ENCODE peak calls at places on chromosomes 1 and 21, in five cellular contexts. Y, A, Q, U and N are unnamed samples.

GRCh38 chr1:13587256-13588030 is 3.8 kb downstream of the PDPN start:
- DNase-seq in Y (no peak), U (no peak), Q (no peak), A (no peak), N (no peak)

GRCh38 chr1:87684194-87684593 is 355.5 kb downstream of the LMO4 start:
- DNase-seq in Y (no peak), Q (no peak), A (no peak), U (peak), N (no peak)

GRCh38 chr1:56516539-56517252 is 62.7 kb downstream of the PLPP3 start:
- DNase-seq in Y (no peak), U (peak), A (peak), Q (peak), N (no peak)

GRCh38 chr1:6098303-6099215 is 52.9 kb downstream of the KCNAB2 start:
- DNase-seq in A (no peak), Y (peak), Q (no peak), U (no peak), N (peak)

GRCh38 chr1:1669468-1670440 is 10.9 kb upstream of the CDK11B start:
- DNase-seq in Q (no peak), U (no peak), Y (peak), A (no peak), N (no peak)

GRCh38 chr1:100232156-100232555 is 17.5 kb downstream of the DBT start:
- DNase-seq in Y (no peak), U (no peak), A (no peak), Q (no peak), N (no peak)

GRCh38 chr1:58515794-58516401 is 30.6 kb downstream of the OMA1 start:
- DNase-seq in U (no peak), Y (no peak), A (peak), Q (peak), N (no peak)

GRCh38 chr1:184210048-184210447 is 158.5 kb downstream of the TSEN15 start:
- DNase-seq in A (no peak), Q (no peak), Y (no peak), U (no peak), N (no peak)

GRCh38 chr1:186082235-186082937 is 292.7 kb downstream of the TPR start:
- DNase-seq in A (no peak), Y (peak), U (no peak), Q (peak), N (peak)

GRCh38 chr1:170959385-170959784 is 24.1 kb downstream of the MROH9 start:
- DNase-seq in A (no peak), Q (no peak), Y (no peak), U (no peak), N (no peak)

GRCh38 chr1:241048558-241048957 is 308.4 kb downstream of the RGS7 start:
- DNase-seq in Y (no peak), Q (no peak), A (no peak), U (peak), N (no peak)

GRCh38 chr1:209896346-209896745 is 41.7 kb upstream of the SYT14 start:
- DNase-seq in A (no peak), Y (no peak), U (no peak), Q (no peak), N (no peak)

GRCh38 chr1:209900734-209901133 is 37.3 kb upstream of the SYT14 start:
- DNase-seq in A (no peak), Q (no peak), Y (no peak), U (no peak), N (no peak)

GRCh38 chr1:209895709-209896108 is 42.3 kb upstream of the SYT14 start:
- DNase-seq in Y (no peak), Q (no peak), A (no peak), U (no peak), N (no peak)

GRCh38 chr1:209899948-209900347 is 38.1 kb upstream of the SYT14 start:
- DNase-seq in Y (no peak), A (peak), U (peak), Q (peak), N (no peak)
- TF ChIP-seq CTCF in Y (no peak), A (peak), U (peak), Q (peak), N (no peak)

DNA sequence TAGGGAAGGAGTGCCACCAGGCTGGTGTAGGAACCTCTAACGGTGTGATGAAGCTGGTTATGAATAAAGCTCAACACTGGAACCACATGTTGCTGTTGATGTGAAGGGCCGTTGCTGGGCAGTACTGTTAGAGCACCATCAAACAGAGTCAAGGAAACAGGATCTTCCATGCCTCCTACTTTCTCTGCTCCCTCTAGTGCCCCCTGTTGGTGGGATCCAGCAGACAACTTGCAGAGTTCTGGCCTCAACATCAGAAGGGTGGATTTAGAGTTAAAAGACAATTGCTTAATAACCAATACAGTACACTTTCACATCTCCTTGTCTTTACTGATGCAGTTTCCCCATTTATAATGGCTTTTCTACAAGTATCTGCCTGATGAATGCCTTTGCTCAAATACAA is 336.4 kb downstream of the NTNG1 start:
- DNase-seq in Y (no peak), U (peak), A (no peak), Q (no peak), N (no peak)
- TF ChIP-seq CTCF in Y (no peak), U (peak), A (peak), Q (peak), N (peak)

GRCh38 chr1:41583658-41584570 is 99.4 kb upstream of the EDN2 start:
- DNase-seq in U (no peak), Y (no peak), A (no peak), Q (no peak), N (no peak)
- TF ChIP-seq CTCF in U (peak), Y (no peak), A (no peak), Q (no peak), N (no peak)

GRCh38 chr1:95636897-95637296 is 402.9 kb downstream of the RWDD3 start:
- DNase-seq in U (no peak), Q (no peak), Y (no peak), A (no peak), N (no peak)

GRCh38 chr1:95641386-95641785 is 407.4 kb downstream of the RWDD3 start:
- DNase-seq in Y (no peak), Q (no peak), A (no peak), U (no peak), N (no peak)

GRCh38 chr1:95640746-95641145 is 406.7 kb downstream of the RWDD3 start:
- DNase-seq in A (no peak), Y (no peak), Q (no peak), U (no peak), N (no peak)

GRCh38 chr1:95642035-95642434 is 408.0 kb downstream of the RWDD3 start:
- DNase-seq in Q (no peak), U (no peak), Y (no peak), A (no peak), N (no peak)
- TF ChIP-seq CTCF in Q (no peak), U (no peak), Y (no peak), A (no peak), N (no peak)

DNA sequence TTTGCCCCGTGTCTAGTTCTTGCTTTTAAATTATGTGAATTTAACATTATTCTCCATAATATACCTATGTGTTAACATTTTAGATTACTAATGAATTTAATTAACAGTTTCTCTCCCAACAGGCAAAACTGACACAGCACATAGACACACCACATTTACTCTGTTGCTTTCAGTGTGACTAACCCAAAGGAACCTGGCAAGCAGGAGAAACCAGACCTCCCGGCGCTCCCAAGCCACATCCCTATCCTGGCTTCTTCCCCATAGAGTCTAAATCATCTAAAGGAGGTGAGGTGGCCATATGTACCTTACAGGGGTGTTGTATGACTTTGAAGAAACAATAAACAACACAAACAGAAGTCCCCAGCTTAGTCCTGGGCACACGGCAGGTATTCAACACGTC is 69.2 kb downstream of the CAPZB start:
- DNase-seq in Q (no peak), Y (no peak), U (no peak), A (no peak), N (no peak)
- TF ChIP-seq CTCF in Q (no peak), Y (no peak), U (no peak), A (no peak), N (no peak)

GRCh38 chr21:28793043-28793442 is 199.6 kb downstream of the LTN1 start:
- DNase-seq in Q (no peak), Y (no peak), A (no peak), U (no peak), N (no peak)
- TF ChIP-seq CTCF in Q (no peak), Y (peak), A (no peak), U (peak), N (peak)

GRCh38 chr1:247681288-247681897 is 1.9 kb upstream of the OR13G1 start:
- DNase-seq in Y (no peak), Q (peak), A (peak), U (peak), N (no peak)
- TF ChIP-seq CTCF in Y (peak), Q (peak), A (peak), U (peak), N (peak)